ENCODE peak calls at places on chromosomes 11 and 22, in eight cellular contexts. O is adrenal gland; J is activated CD8-positive, alpha-beta memory T cell treated with anti-CD3 and anti-CD28 coated beads, Interleukin-2, amount 50 U/mL, for 4 hours; M is PC-9; E is ELF-1; F is M059J; I is GM10248; D is stimulated activated CD4-positive, alpha-beta T cell treated with anti-CD3 and anti-CD28 coated beads, TNF-alpha, amount 100 ng/mL, for 48 hours. L is an unnamed sample.

GRCh38 chr22:29117799-29118477 is 45.1 kb downstream of the KREMEN1 start:
- DNase-seq in O (no peak), J (no peak), M (peak; percentile 53), E (no peak), F (no peak), I (no peak), D (no peak), L (no peak)

GRCh38 chr22:44392446-44392921 is 79.7 kb upstream of the SHISAL1 start:
- DNase-seq in O (no peak), J (no peak), M (peak; percentile 72), E (no peak), F (no peak), I (no peak), D (no peak), L (peak; percentile 2)

GRCh38 chr22:32920032-32920628 is 118.6 kb downstream of the TIMP3 start:
- DNase-seq in O (peak; percentile 47), J (no peak), M (no peak), E (no peak), F (peak; percentile 50), I (no peak), D (no peak), L (peak; percentile 47)

GRCh38 chr11:3201112-3201581 is 17.5 kb downstream of the MRGPRG start:
- DNase-seq in O (no peak), J (peak; percentile 12), M (no peak), E (no peak), F (no peak), I (no peak), D (no peak), L (no peak)

GRCh38 chr22:33438273-33438672 is 380.1 kb upstream of the SYN3 start:
- DNase-seq in O (no peak), J (no peak), M (peak; percentile 86), E (no peak), F (peak; percentile 74), I (no peak), D (no peak), L (no peak)

GRCh38 chr22:35367331-35367886 is 13.5 kb upstream of the HMOX1 start:
- DNase-seq in O (no peak), J (no peak), M (no peak), E (no peak), F (no peak), I (no peak), D (no peak), L (no peak)

GRCh38 chr11:111515591-111515990 is 1.0 kb downstream of the HOATZ start:
- DNase-seq in O (no peak), J (no peak), M (no peak), E (no peak), F (no peak), I (no peak), D (no peak), L (no peak)

GRCh38 chr11:114179234-114179941 is 116.8 kb upstream of the NNMT start:
- DNase-seq in O (peak; percentile 82), J (no peak), M (no peak), E (no peak), F (no peak), I (no peak), D (no peak), L (no peak)

GRCh38 chr22:37303821-37304274 is 21.5 kb downstream of the CYTH4 start:
- DNase-seq in O (peak; percentile 90), J (peak; percentile 65), M (no peak), E (no peak), F (peak; percentile 91), I (no peak), D (peak; percentile 51), L (peak; percentile 49)

GRCh38 chr22:49770454-49771265 is 57.0 kb downstream of the BRD1 start:
- DNase-seq in O (no peak), J (peak; percentile 7), M (no peak), E (no peak), F (peak; percentile 3), I (no peak), D (no peak), L (peak; percentile 12)

GRCh38 chr22:36104988-36105387 is 55.6 kb downstream of the APOL3 start:
- DNase-seq in O (no peak), J (no peak), M (no peak), E (no peak), F (peak; percentile 29), I (no peak), D (no peak), L (no peak)

GRCh38 chr22:25062378-25063095 is 110.0 kb downstream of the KIAA1671 start:
- DNase-seq in O (no peak), J (peak; percentile 74), M (no peak), E (no peak), F (no peak), I (no peak), D (no peak), L (no peak)

GRCh38 chr11:61193596-61193995 is 9.7 kb upstream of the PGA3 start:
- DNase-seq in O (no peak), J (no peak), M (no peak), E (no peak), F (no peak), I (no peak), D (no peak), L (peak; percentile 16)

GRCh38 chr11:128692750-128693578 is 908 bp upstream of the FLI1 start:
- DNase-seq in O (no peak), J (peak; percentile 30), M (no peak), E (peak; percentile 58), F (no peak), I (peak; percentile 43), D (no peak), L (no peak)

GRCh38 chr11:86014221-86014620 is 54.7 kb downstream of the PICALM start:
- DNase-seq in O (no peak), J (no peak), M (no peak), E (no peak), F (peak; percentile 55), I (no peak), D (no peak), L (no peak)

GRCh38 chr22:49972163-49973017 is 11.8 kb downstream of the PIM3 start:
- DNase-seq in O (peak; percentile 49), J (peak; percentile 52), M (no peak), E (no peak), F (no peak), I (no peak), D (no peak), L (peak; percentile 18)

GRCh38 chr11:43694477-43694876 is 13.9 kb downstream of the HSD17B12 start:
- DNase-seq in O (no peak), J (no peak), M (no peak), E (no peak), F (no peak), I (no peak), D (no peak), L (no peak)

GRCh38 chr11:61510980-61511373 is 2.4 kb downstream of the LRRC10B start:
- DNase-seq in O (no peak), J (no peak), M (no peak), E (no peak), F (no peak), I (no peak), D (no peak), L (no peak)

GRCh38 chr22:22207845-22208564 is 36.6 kb upstream of the VPREB1 start:
- DNase-seq in O (peak; percentile 46), J (peak; percentile 80), M (peak; percentile 54), E (peak; percentile 81), F (peak; percentile 52), I (peak; percentile 84), D (peak; percentile 74), L (peak; percentile 82)

GRCh38 chr11:126647735-126648134 is 292.2 kb downstream of the ST3GAL4 start:
- DNase-seq in O (no peak), J (no peak), M (no peak), E (peak; percentile 23), F (peak; percentile 88), I (no peak), D (no peak), L (no peak)